ENCODE peak calls at places on chromosome 6, in seven cellular contexts. Z, T, D, W, Q, A and U are unnamed samples.

GRCh38 chr6:27178001-27178730 is 69.3 kb upstream of the PRSS16 start:
- DNase-seq in W (peak; percentile 35), Q (no peak), Z (peak; percentile 51), T (peak; percentile 22), D (no peak), A (peak; percentile 61), U (no peak)

GRCh38 chr6:50970908-50971307 is 152.2 kb downstream of the TFAP2B start:
- DNase-seq in Z (no peak), Q (no peak), T (no peak), W (no peak), A (no peak), D (no peak), U (no peak)

GRCh38 chr6:130033999-130034814 is 15.8 kb downstream of the L3MBTL3 start:
- DNase-seq in Z (no peak), W (no peak), T (peak; percentile 79), D (peak; percentile 11), A (no peak), Q (no peak), U (no peak)

GRCh38 chr6:1840491-1841121 is 230.9 kb downstream of the FOXC1 start:
- DNase-seq in W (no peak), Z (no peak), A (no peak), T (no peak), D (no peak), Q (no peak), U (no peak)

GRCh38 chr6:130973521-130974277 is 89.3 kb downstream of the EPB41L2 start:
- DNase-seq in Q (no peak), W (no peak), T (no peak), Z (no peak), A (no peak), D (no peak), U (no peak)

GRCh38 chr6:112939543-112939942 is 592.4 kb downstream of the RFPL4B start:
- DNase-seq in Q (no peak), T (no peak), D (no peak), A (no peak), W (peak; percentile 17), Z (no peak), U (no peak)

GRCh38 chr6:142913511-142914047 is 31.4 kb downstream of the HIVEP2 start:
- DNase-seq in T (no peak), D (no peak), W (no peak), A (peak; percentile 94), Z (no peak), Q (no peak), U (no peak)

GRCh38 chr6:95352064-95352463 is 225.3 kb upstream of the MANEA start:
- DNase-seq in T (peak; percentile 3), D (no peak), Z (no peak), Q (no peak), W (no peak), A (no peak), U (no peak)

GRCh38 chr6:31510007-31510406 is 12.1 kb downstream of the MICB start:
- DNase-seq in Z (no peak), T (no peak), Q (no peak), W (no peak), A (no peak), D (no peak), U (no peak)

GRCh38 chr6:30727920-30728605 is 7.9 kb downstream of the TUBB start:
- DNase-seq in A (no peak), Z (no peak), T (no peak), W (peak; percentile 36), Q (no peak), D (no peak), U (no peak)

GRCh38 chr6:122676146-122676545 is 65.9 kb downstream of the PKIB start:
- DNase-seq in D (no peak), T (no peak), A (no peak), Z (no peak), W (no peak), Q (no peak), U (no peak)

GRCh38 chr6:8888468-8888867 is 453.1 kb upstream of the SLC35B3 start:
- DNase-seq in A (no peak), T (peak; percentile 12), W (peak; percentile 25), Z (peak; percentile 16), Q (no peak), D (no peak), U (peak; percentile 53)

GRCh38 chr6:50113114-50113857 is 63.6 kb upstream of the DEFB112 start:
- DNase-seq in D (no peak), Z (no peak), W (no peak), T (no peak), Q (no peak), A (no peak), U (no peak)

GRCh38 chr6:6680524-6680923 is 92.0 kb downstream of the LY86 start:
- DNase-seq in T (no peak), D (no peak), Q (no peak), A (no peak), Z (no peak), W (no peak), U (no peak)

GRCh38 chr6:89348372-89348771 is 4.2 kb downstream of the UBE2J1 start:
- DNase-seq in W (no peak), T (no peak), A (no peak), Q (no peak), Z (no peak), D (no peak), U (no peak)

GRCh38 chr6:119966484-119966883 is 616.9 kb upstream of the MAN1A1 start:
- DNase-seq in D (peak; percentile 16), Z (peak; percentile 14), W (no peak), T (no peak), Q (peak; percentile 44), A (no peak), U (no peak)

GRCh38 chr6:113936093-113936934 is 34.6 kb downstream of the HDAC2 start:
- DNase-seq in W (peak; percentile 53), Z (peak; percentile 50), A (peak; percentile 24), Q (no peak), T (peak; percentile 33), D (peak; percentile 47), U (peak; percentile 7)

GRCh38 chr6:137497722-137498463 is 3.7 kb upstream of the OLIG3 start:
- DNase-seq in W (no peak), Z (no peak), D (no peak), T (no peak), A (no peak), Q (no peak), U (no peak)
- TF ChIP-seq JUND in W (no peak), Z (no peak), D (no peak), T (no peak), A (no peak), Q (no peak), U (no peak)

GRCh38 chr6:138562691-138563090 is 63.4 kb upstream of the NHSL1 start:
- DNase-seq in Q (no peak), T (no peak), Z (no peak), W (no peak), D (no peak), A (no peak), U (no peak)
- TF ChIP-seq JUND in Q (no peak), T (no peak), Z (no peak), W (no peak), D (no peak), A (no peak), U (no peak)

DNA sequence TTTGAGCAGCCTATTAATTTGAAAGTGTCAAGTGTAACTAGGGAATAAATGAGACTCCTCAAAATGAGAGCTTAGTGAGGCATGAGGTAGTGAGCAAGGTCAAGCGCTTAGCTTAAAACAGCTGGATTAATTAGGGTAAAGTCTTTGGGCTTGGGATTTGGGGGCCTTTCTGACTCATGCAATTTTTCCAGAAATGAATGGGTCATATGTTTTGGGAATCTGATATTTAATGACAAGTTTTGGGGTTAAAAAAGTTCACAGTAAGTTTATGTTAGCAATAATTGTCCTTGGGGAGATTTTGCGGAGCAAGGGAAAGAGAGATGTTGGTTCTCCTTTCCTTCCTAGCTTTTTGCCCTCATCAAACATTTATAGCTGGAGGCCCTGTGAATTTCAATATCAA is 29.2 kb upstream of the SGK1 start:
- DNase-seq in D (no peak), W (no peak), Z (no peak), Q (no peak), A (no peak), T (no peak), U (no peak)
- TF ChIP-seq JUND in D (no peak), W (no peak), Z (no peak), Q (no peak), A (no peak), T (no peak), U (no peak)

DNA sequence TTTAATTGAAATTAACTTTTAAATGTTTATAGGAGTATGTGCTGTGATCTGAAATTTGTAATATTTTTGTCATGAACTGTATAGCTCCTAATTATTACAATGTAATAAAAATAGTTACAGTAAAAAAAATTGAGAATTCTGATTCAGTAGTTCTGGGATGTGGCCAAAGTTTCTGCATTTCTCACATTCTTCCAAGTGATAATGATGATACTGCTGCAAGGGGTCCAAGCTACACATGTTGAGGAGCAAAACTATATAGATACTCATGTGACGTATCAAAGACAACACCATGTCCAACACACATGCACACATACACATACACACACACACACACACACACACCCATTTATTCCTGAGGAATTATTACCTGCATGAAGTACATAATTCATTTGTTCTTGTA is 71.0 kb upstream of the FAM83B start:
- DNase-seq in W (no peak), A (no peak), Z (no peak), Q (no peak), T (no peak), D (no peak), U (no peak)
- TF ChIP-seq JUND in W (no peak), A (no peak), Z (no peak), Q (no peak), T (no peak), D (no peak), U (no peak)

GRCh38 chr6:81486234-81486633 is 266.2 kb downstream of the TENT5A start:
- DNase-seq in T (no peak), A (no peak), W (no peak), D (no peak), Z (no peak), Q (no peak), U (no peak)
- TF ChIP-seq JUND in T (no peak), A (no peak), W (no peak), D (no peak), Z (no peak), Q (no peak), U (no peak)